ENCODE peak calls at places on chromosome 7, in ten cellular contexts. One of them, this sample, is unnamed.

GRCh38 chr7:118573065-118573464 is 348.6 kb downstream of the ANKRD7 start:
- DNase-seq in NCI-H69: peak
- DNase-seq in GOT3: no peak
- DNase-seq in occipital lobe: no peak
- DNase-seq in ELF-1: no peak
- DNase-seq in Daoy: no peak
- DNase-seq in IMR-90: no peak
- DNase-seq in kidney epithelial cell: no peak
- DNase-seq in neural progenitor cell: no peak
- DNase-seq in NCI-H2171: peak
- DNase-seq in this sample: no peak

GRCh38 chr7:2876031-2876862 is 32.1 kb upstream of the GNA12 start:
- DNase-seq in NCI-H69: peak
- DNase-seq in GOT3: no peak
- DNase-seq in occipital lobe: no peak
- DNase-seq in ELF-1: peak
- DNase-seq in Daoy: peak
- DNase-seq in IMR-90: peak
- DNase-seq in kidney epithelial cell: peak
- DNase-seq in neural progenitor cell: no peak
- DNase-seq in NCI-H2171: no peak
- DNase-seq in this sample: peak

GRCh38 chr7:30252885-30253795 is 31.3 kb upstream of the ZNRF2 start:
- DNase-seq in NCI-H69: peak
- DNase-seq in GOT3: no peak
- DNase-seq in occipital lobe: no peak
- DNase-seq in ELF-1: no peak
- DNase-seq in Daoy: peak
- DNase-seq in IMR-90: no peak
- DNase-seq in kidney epithelial cell: no peak
- DNase-seq in neural progenitor cell: no peak
- DNase-seq in NCI-H2171: peak
- DNase-seq in this sample: peak

GRCh38 chr7:48083114-48083830 is 5.8 kb upstream of the UPP1 start:
- DNase-seq in NCI-H69: no peak
- DNase-seq in GOT3: no peak
- DNase-seq in occipital lobe: no peak
- DNase-seq in ELF-1: peak
- DNase-seq in Daoy: peak
- DNase-seq in IMR-90: peak
- DNase-seq in kidney epithelial cell: no peak
- DNase-seq in neural progenitor cell: no peak
- DNase-seq in NCI-H2171: no peak
- DNase-seq in this sample: peak

GRCh38 chr7:34759477-34760125 is 101.6 kb downstream of the NPSR1 start:
- DNase-seq in NCI-H69: peak
- DNase-seq in GOT3: no peak
- DNase-seq in occipital lobe: no peak
- DNase-seq in ELF-1: peak
- DNase-seq in Daoy: peak
- DNase-seq in IMR-90: peak
- DNase-seq in kidney epithelial cell: no peak
- DNase-seq in neural progenitor cell: peak
- DNase-seq in NCI-H2171: no peak
- DNase-seq in this sample: peak

GRCh38 chr7:22270371-22270770 is 86.6 kb downstream of the RAPGEF5 start:
- DNase-seq in NCI-H69: no peak
- DNase-seq in GOT3: no peak
- DNase-seq in occipital lobe: no peak
- DNase-seq in ELF-1: no peak
- DNase-seq in Daoy: no peak
- DNase-seq in IMR-90: no peak
- DNase-seq in kidney epithelial cell: no peak
- DNase-seq in neural progenitor cell: no peak
- DNase-seq in NCI-H2171: no peak
- DNase-seq in this sample: no peak

GRCh38 chr7:20317413-20317812 is 13.3 kb upstream of the ITGB8 start:
- DNase-seq in NCI-H69: no peak
- DNase-seq in GOT3: no peak
- DNase-seq in occipital lobe: no peak
- DNase-seq in ELF-1: no peak
- DNase-seq in Daoy: no peak
- DNase-seq in IMR-90: no peak
- DNase-seq in kidney epithelial cell: no peak
- DNase-seq in neural progenitor cell: no peak
- DNase-seq in NCI-H2171: no peak
- DNase-seq in this sample: no peak

GRCh38 chr7:108142675-108143259 is 12.6 kb upstream of the LAMB4 start:
- DNase-seq in NCI-H69: no peak
- DNase-seq in GOT3: no peak
- DNase-seq in occipital lobe: no peak
- DNase-seq in ELF-1: no peak
- DNase-seq in Daoy: no peak
- DNase-seq in IMR-90: no peak
- DNase-seq in kidney epithelial cell: no peak
- DNase-seq in neural progenitor cell: no peak
- DNase-seq in NCI-H2171: no peak
- DNase-seq in this sample: no peak

GRCh38 chr7:47449810-47450586 is 131.9 kb downstream of the TNS3 start:
- DNase-seq in NCI-H69: no peak
- DNase-seq in GOT3: no peak
- DNase-seq in occipital lobe: no peak
- DNase-seq in ELF-1: no peak
- DNase-seq in Daoy: peak
- DNase-seq in IMR-90: peak
- DNase-seq in kidney epithelial cell: no peak
- DNase-seq in neural progenitor cell: peak
- DNase-seq in NCI-H2171: no peak
- DNase-seq in this sample: peak

GRCh38 chr7:139776486-139777303 is 1.1 kb downstream of the HIPK2 start:
- DNase-seq in NCI-H69: peak
- DNase-seq in GOT3: no peak
- DNase-seq in occipital lobe: peak
- DNase-seq in ELF-1: peak
- DNase-seq in Daoy: peak
- DNase-seq in IMR-90: peak
- DNase-seq in kidney epithelial cell: no peak
- DNase-seq in neural progenitor cell: peak
- DNase-seq in NCI-H2171: no peak
- DNase-seq in this sample: peak

GRCh38 chr7:80908360-80908797 is 10.5 kb downstream of the SEMA3C start:
- DNase-seq in NCI-H69: peak
- DNase-seq in GOT3: no peak
- DNase-seq in occipital lobe: no peak
- DNase-seq in ELF-1: no peak
- DNase-seq in Daoy: no peak
- DNase-seq in IMR-90: no peak
- DNase-seq in kidney epithelial cell: no peak
- DNase-seq in neural progenitor cell: no peak
- DNase-seq in NCI-H2171: no peak
- DNase-seq in this sample: no peak

GRCh38 chr7:47336178-47337020 is 245.5 kb downstream of the TNS3 start:
- DNase-seq in NCI-H69: no peak
- DNase-seq in GOT3: peak
- DNase-seq in occipital lobe: peak
- DNase-seq in ELF-1: no peak
- DNase-seq in Daoy: peak
- DNase-seq in IMR-90: peak
- DNase-seq in kidney epithelial cell: no peak
- DNase-seq in neural progenitor cell: no peak
- DNase-seq in NCI-H2171: peak
- DNase-seq in this sample: peak

GRCh38 chr7:4174884-4175283 is 507.2 kb upstream of the FOXK1 start:
- DNase-seq in NCI-H69: no peak
- DNase-seq in GOT3: no peak
- DNase-seq in occipital lobe: no peak
- DNase-seq in ELF-1: no peak
- DNase-seq in Daoy: no peak
- DNase-seq in IMR-90: no peak
- DNase-seq in kidney epithelial cell: no peak
- DNase-seq in neural progenitor cell: no peak
- DNase-seq in NCI-H2171: no peak
- DNase-seq in this sample: no peak

GRCh38 chr7:43658718-43659548 is 70.4 kb downstream of the COA1 start:
- DNase-seq in NCI-H69: no peak
- DNase-seq in GOT3: no peak
- DNase-seq in occipital lobe: no peak
- DNase-seq in ELF-1: no peak
- DNase-seq in Daoy: no peak
- DNase-seq in IMR-90: peak
- DNase-seq in kidney epithelial cell: no peak
- DNase-seq in neural progenitor cell: no peak
- DNase-seq in NCI-H2171: no peak
- DNase-seq in this sample: peak

GRCh38 chr7:129615018-129615417 is 3.5 kb downstream of the NRF1 start:
- DNase-seq in NCI-H69: peak
- DNase-seq in GOT3: no peak
- DNase-seq in occipital lobe: no peak
- DNase-seq in ELF-1: no peak
- DNase-seq in Daoy: no peak
- DNase-seq in IMR-90: peak
- DNase-seq in kidney epithelial cell: no peak
- DNase-seq in neural progenitor cell: no peak
- DNase-seq in NCI-H2171: no peak
- DNase-seq in this sample: no peak

GRCh38 chr7:105003275-105003674 is 10.7 kb upstream of the KMT2E start:
- DNase-seq in NCI-H69: no peak
- DNase-seq in GOT3: peak
- DNase-seq in occipital lobe: peak
- DNase-seq in ELF-1: no peak
- DNase-seq in Daoy: peak
- DNase-seq in IMR-90: peak
- DNase-seq in kidney epithelial cell: no peak
- DNase-seq in neural progenitor cell: no peak
- DNase-seq in NCI-H2171: no peak
- DNase-seq in this sample: no peak

GRCh38 chr7:85471740-85472139 is 284.9 kb upstream of the SEMA3D start:
- DNase-seq in NCI-H69: no peak
- DNase-seq in GOT3: no peak
- DNase-seq in occipital lobe: no peak
- DNase-seq in ELF-1: no peak
- DNase-seq in Daoy: peak
- DNase-seq in IMR-90: peak
- DNase-seq in kidney epithelial cell: no peak
- DNase-seq in neural progenitor cell: no peak
- DNase-seq in NCI-H2171: no peak
- DNase-seq in this sample: peak

GRCh38 chr7:142956951-142957623 is 5.1 kb downstream of the KEL start:
- DNase-seq in NCI-H69: no peak
- DNase-seq in GOT3: no peak
- DNase-seq in occipital lobe: no peak
- DNase-seq in ELF-1: peak
- DNase-seq in Daoy: peak
- DNase-seq in IMR-90: no peak
- DNase-seq in kidney epithelial cell: no peak
- DNase-seq in neural progenitor cell: no peak
- DNase-seq in NCI-H2171: no peak
- DNase-seq in this sample: no peak

GRCh38 chr7:148507741-148508285 is 82.8 kb upstream of the C7orf33 start:
- DNase-seq in NCI-H69: no peak
- DNase-seq in GOT3: no peak
- DNase-seq in occipital lobe: no peak
- DNase-seq in ELF-1: no peak
- DNase-seq in Daoy: no peak
- DNase-seq in IMR-90: no peak
- DNase-seq in kidney epithelial cell: no peak
- DNase-seq in neural progenitor cell: no peak
- DNase-seq in NCI-H2171: no peak
- DNase-seq in this sample: no peak

GRCh38 chr7:17365776-17366175 is 67.3 kb downstream of the AHR start:
- DNase-seq in NCI-H69: no peak
- DNase-seq in GOT3: no peak
- DNase-seq in occipital lobe: no peak
- DNase-seq in ELF-1: no peak
- DNase-seq in Daoy: no peak
- DNase-seq in IMR-90: no peak
- DNase-seq in kidney epithelial cell: no peak
- DNase-seq in neural progenitor cell: no peak
- DNase-seq in NCI-H2171: no peak
- DNase-seq in this sample: no peak

GRCh38 chr7:79495544-79496272 is 42.2 kb upstream of the MAGI2 start:
- DNase-seq in NCI-H69: no peak
- DNase-seq in GOT3: no peak
- DNase-seq in occipital lobe: no peak
- DNase-seq in ELF-1: no peak
- DNase-seq in Daoy: peak
- DNase-seq in IMR-90: peak
- DNase-seq in kidney epithelial cell: no peak
- DNase-seq in neural progenitor cell: no peak
- DNase-seq in NCI-H2171: no peak
- DNase-seq in this sample: peak

GRCh38 chr7:76408121-76408560 is 1.4 kb downstream of the SSC4D start:
- DNase-seq in NCI-H69: no peak
- DNase-seq in GOT3: no peak
- DNase-seq in occipital lobe: no peak
- DNase-seq in ELF-1: no peak
- DNase-seq in Daoy: no peak
- DNase-seq in IMR-90: no peak
- DNase-seq in kidney epithelial cell: no peak
- DNase-seq in neural progenitor cell: no peak
- DNase-seq in NCI-H2171: no peak
- DNase-seq in this sample: no peak

GRCh38 chr7:79453558-79454324 is at the start of gene MAGI2:
- DNase-seq in NCI-H69: peak
- DNase-seq in GOT3: peak
- DNase-seq in occipital lobe: peak
- DNase-seq in ELF-1: peak
- DNase-seq in Daoy: peak
- DNase-seq in IMR-90: peak
- DNase-seq in kidney epithelial cell: no peak
- DNase-seq in neural progenitor cell: peak
- DNase-seq in NCI-H2171: peak
- DNase-seq in this sample: peak

GRCh38 chr7:142939226-142939910 is at the start of gene LLCFC1:
- DNase-seq in NCI-H69: peak
- DNase-seq in GOT3: no peak
- DNase-seq in occipital lobe: no peak
- DNase-seq in ELF-1: peak
- DNase-seq in Daoy: no peak
- DNase-seq in IMR-90: no peak
- DNase-seq in kidney epithelial cell: no peak
- DNase-seq in neural progenitor cell: peak
- DNase-seq in NCI-H2171: no peak
- DNase-seq in this sample: no peak

GRCh38 chr7:30202671-30203070 is 67.9 kb downstream of the MTURN start:
- DNase-seq in NCI-H69: no peak
- DNase-seq in GOT3: no peak
- DNase-seq in occipital lobe: no peak
- DNase-seq in ELF-1: no peak
- DNase-seq in Daoy: no peak
- DNase-seq in IMR-90: no peak
- DNase-seq in kidney epithelial cell: no peak
- DNase-seq in neural progenitor cell: peak
- DNase-seq in NCI-H2171: no peak
- DNase-seq in this sample: no peak

GRCh38 chr7:74612015-74612829 is 45.3 kb upstream of the GTF2I start:
- DNase-seq in NCI-H69: peak
- DNase-seq in GOT3: no peak
- DNase-seq in occipital lobe: no peak
- DNase-seq in ELF-1: peak
- DNase-seq in Daoy: peak
- DNase-seq in IMR-90: no peak
- DNase-seq in kidney epithelial cell: no peak
- DNase-seq in neural progenitor cell: peak
- DNase-seq in NCI-H2171: peak
- DNase-seq in this sample: no peak

GRCh38 chr7:116546054-116546453 is 21.2 kb downstream of the CAV1 start:
- DNase-seq in NCI-H69: no peak
- DNase-seq in GOT3: no peak
- DNase-seq in occipital lobe: no peak
- DNase-seq in ELF-1: no peak
- DNase-seq in Daoy: no peak
- DNase-seq in IMR-90: no peak
- DNase-seq in kidney epithelial cell: no peak
- DNase-seq in neural progenitor cell: no peak
- DNase-seq in NCI-H2171: no peak
- DNase-seq in this sample: no peak

GRCh38 chr7:106623846-106624245 is 37.1 kb downstream of the CCDC71L start:
- DNase-seq in NCI-H69: no peak
- DNase-seq in GOT3: no peak
- DNase-seq in occipital lobe: no peak
- DNase-seq in ELF-1: no peak
- DNase-seq in Daoy: peak
- DNase-seq in IMR-90: peak
- DNase-seq in kidney epithelial cell: no peak
- DNase-seq in neural progenitor cell: no peak
- DNase-seq in NCI-H2171: no peak
- DNase-seq in this sample: peak